ENCODE peak calls at places on chromosome 6, in nine cellular contexts. S, C, B, A, I, D, T, F and K are unnamed samples.

GRCh38 chr6:145067430-145067829 is 667.9 kb downstream of the EPM2A start:
- DNase-seq in S (no peak), C (no peak), B (no peak), A (no peak), I (no peak), D (peak), T (no peak), F (no peak), K (no peak)

GRCh38 chr6:157613011-157613522 is 210.0 kb upstream of the SNX9 start:
- DNase-seq in S (peak), C (peak), B (no peak), A (peak), I (no peak), D (peak), T (peak), F (no peak), K (no peak)

GRCh38 chr6:34509782-34510181 is 43.9 kb downstream of the PACSIN1 start:
- DNase-seq in S (no peak), C (no peak), B (no peak), A (no peak), I (no peak), D (no peak), T (no peak), F (no peak), K (no peak)

GRCh38 chr6:10373642-10374359 is 41.1 kb downstream of the TFAP2A start:
- DNase-seq in S (peak), C (peak), B (no peak), A (no peak), I (no peak), D (peak), T (no peak), F (no peak), K (no peak)

GRCh38 chr6:11714798-11715285 is 63.8 kb downstream of the ADTRP start:
- DNase-seq in S (no peak), C (no peak), B (no peak), A (no peak), I (no peak), D (no peak), T (no peak), F (no peak), K (no peak)

GRCh38 chr6:99146716-99147115 is 199.0 kb upstream of the FBXL4 start:
- DNase-seq in S (no peak), C (no peak), B (no peak), A (no peak), I (no peak), D (no peak), T (no peak), F (no peak), K (no peak)

GRCh38 chr6:136562211-136562610 is 12.0 kb upstream of the MAP7 start:
- DNase-seq in S (no peak), C (no peak), B (no peak), A (no peak), I (no peak), D (no peak), T (no peak), F (no peak), K (no peak)

GRCh38 chr6:151661928-151662327 is 145.6 kb upstream of the ESR1 start:
- DNase-seq in S (no peak), C (no peak), B (no peak), A (no peak), I (no peak), D (no peak), T (no peak), F (no peak), K (no peak)

GRCh38 chr6:74598473-74599393 is 607.1 kb downstream of the COL12A1 start:
- DNase-seq in S (no peak), C (peak), B (no peak), A (no peak), I (peak), D (peak), T (peak), F (no peak), K (no peak)

GRCh38 chr6:30124391-30124790 is 11.5 kb upstream of the TRIM31 start:
- DNase-seq in S (no peak), C (no peak), B (no peak), A (no peak), I (no peak), D (no peak), T (no peak), F (no peak), K (no peak)

GRCh38 chr6:104409913-104410312 is 449.8 kb downstream of the HACE1 start:
- DNase-seq in S (no peak), C (no peak), B (no peak), A (no peak), I (no peak), D (peak), T (no peak), F (no peak), K (no peak)

GRCh38 chr6:143677891-143678737 is at the start of gene PHACTR2:
- DNase-seq in S (peak), C (peak), B (peak), A (no peak), I (peak), D (peak), T (peak), F (peak), K (no peak)

GRCh38 chr6:17336425-17336824 is 55.3 kb downstream of the RBM24 start:
- DNase-seq in S (no peak), C (no peak), B (no peak), A (no peak), I (no peak), D (peak), T (no peak), F (no peak), K (no peak)